ENCODE peak calls at places on chromosome 16, in eight cellular contexts. T, E, Y, A, H, G, K and R are unnamed samples.

GRCh38 chr16:58339452-58339938 is 44.7 kb upstream of the PRSS54 start:
- DNase-seq in H (no peak), E (no peak), A (no peak), K (no peak), T (peak; percentile 83), G (no peak), Y (peak; percentile 43), R (no peak)

GRCh38 chr16:57676624-57677085 is 8.5 kb downstream of the ADGRG3 start:
- DNase-seq in E (no peak), G (no peak), T (no peak), Y (no peak), K (no peak), H (no peak), A (no peak), R (no peak)

GRCh38 chr16:66115373-66115772 is 251.1 kb upstream of the CDH5 start:
- DNase-seq in K (no peak), T (no peak), A (no peak), E (no peak), H (no peak), G (no peak), Y (no peak), R (no peak)

GRCh38 chr16:53358884-53359283 is 75.4 kb upstream of the RBL2 start:
- DNase-seq in K (no peak), T (no peak), Y (no peak), E (no peak), A (no peak), H (no peak), G (no peak), R (no peak)

GRCh38 chr16:370980-371728 is 816 bp upstream of the MRPL28 start:
- DNase-seq in H (no peak), K (no peak), A (no peak), Y (no peak), T (peak; percentile 62), G (no peak), E (no peak), R (peak; percentile 50)

GRCh38 chr16:63461248-63461841 is 1425.1 kb upstream of the CDH8 start:
- DNase-seq in K (no peak), E (peak; percentile 18), G (no peak), A (no peak), T (peak; percentile 70), Y (no peak), H (no peak), R (no peak)

GRCh38 chr16:50301626-50302471 is 35.5 kb downstream of the ADCY7 start:
- DNase-seq in T (peak; percentile 38), E (peak; percentile 51), G (no peak), H (peak; percentile 27), A (no peak), Y (no peak), K (no peak), R (peak; percentile 47)

GRCh38 chr16:23694707-23695373 is 16.2 kb downstream of the PLK1 start:
- DNase-seq in Y (no peak), G (no peak), T (peak; percentile 95), E (no peak), A (no peak), H (no peak), K (no peak), R (no peak)

GRCh38 chr16:11543676-11544393 is 42.9 kb downstream of the LITAF start:
- DNase-seq in Y (no peak), A (no peak), H (no peak), T (no peak), K (no peak), E (no peak), G (no peak), R (no peak)

GRCh38 chr16:11198817-11199216 is 57.2 kb downstream of the SOCS1 start:
- DNase-seq in H (no peak), G (no peak), E (peak; percentile 89), K (no peak), Y (no peak), T (no peak), A (no peak), R (peak; percentile 69)

GRCh38 chr16:12531937-12532336 is 271.8 kb downstream of the CPPED1 start:
- DNase-seq in K (no peak), G (no peak), T (no peak), E (no peak), H (no peak), Y (no peak), A (no peak), R (no peak)

GRCh38 chr16:72884037-72884436 is 163.9 kb downstream of the ZFHX3 start:
- DNase-seq in G (no peak), Y (no peak), T (no peak), H (no peak), K (no peak), A (no peak), E (no peak), R (no peak)

GRCh38 chr16:69513180-69513966 is 52.4 kb upstream of the NFAT5 start:
- DNase-seq in K (no peak), H (no peak), T (peak; percentile 58), Y (no peak), A (peak; percentile 10), E (no peak), G (no peak), R (no peak)

GRCh38 chr16:21161211-21161610 is 2.7 kb downstream of the LDAF1 start:
- DNase-seq in K (no peak), A (no peak), T (no peak), G (no peak), H (no peak), E (no peak), Y (peak; percentile 55), R (no peak)
- H3K27ac ChIP-seq in K (no peak overlapping the region), A (no peak overlapping the region), T (no peak overlapping the region), G (peak overlapping the region; percentile 62), H (peak overlapping the region; percentile 84), E (no peak overlapping the region), Y (no peak overlapping the region), R (no peak overlapping the region)

GRCh38 chr16:85381738-85382592 is 231.2 kb upstream of the GSE1 start:
- DNase-seq in A (no peak), E (no peak), T (no peak), Y (no peak), H (no peak), K (no peak), G (no peak), R (no peak)

GRCh38 chr16:85384831-85385462 is 228.2 kb upstream of the GSE1 start:
- DNase-seq in H (no peak), K (no peak), Y (no peak), T (no peak), A (no peak), E (peak; percentile 83), G (no peak), R (peak; percentile 68)

GRCh38 chr16:85385463-85386331 is 227.4 kb upstream of the GSE1 start:
- DNase-seq in Y (no peak), A (no peak), E (no peak), K (no peak), T (no peak), H (peak; percentile 54), G (no peak), R (no peak)

GRCh38 chr16:85382717-85383118 is 230.4 kb upstream of the GSE1 start:
- DNase-seq in T (no peak), H (no peak), E (no peak), K (no peak), G (no peak), A (no peak), Y (no peak), R (no peak)

GRCh38 chr16:85383836-85384825 is 229.0 kb upstream of the GSE1 start:
- DNase-seq in H (no peak), G (no peak), E (no peak), A (no peak), K (no peak), Y (no peak), T (no peak), R (no peak)
- H3K27ac ChIP-seq in H (no peak overlapping the region), G (no peak overlapping the region), E (no peak overlapping the region), A (no peak overlapping the region), K (no peak overlapping the region), Y (no peak overlapping the region), T (no peak overlapping the region), R (peak overlapping the region; percentile 17)

DNA sequence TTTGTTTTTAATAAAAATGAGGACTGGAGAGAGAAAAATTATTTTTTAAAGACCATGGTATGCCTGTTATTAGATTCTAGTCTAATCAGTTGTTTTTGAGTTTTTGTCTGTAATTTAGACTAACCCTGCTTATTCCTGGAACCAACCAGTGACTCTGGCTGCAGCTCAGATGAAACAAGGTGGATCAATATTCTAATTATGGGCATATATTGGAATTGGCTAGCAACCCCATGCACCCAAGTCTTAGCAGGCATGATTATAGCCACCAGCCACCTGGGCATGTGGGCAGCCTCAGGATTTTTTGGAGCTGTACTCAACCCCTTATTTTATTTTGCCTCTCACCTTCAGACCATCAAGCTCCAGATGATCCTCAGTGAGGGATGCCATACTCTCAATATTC is 21.6 kb upstream of the SLC6A2 start:
- DNase-seq in Y (no peak), A (no peak), G (no peak), T (no peak), K (no peak), H (no peak), E (no peak), R (no peak)
- H3K27ac ChIP-seq in Y (no peak overlapping the region), A (no peak overlapping the region), G (no peak overlapping the region), T (no peak overlapping the region), K (no peak overlapping the region), H (no peak overlapping the region), E (no peak overlapping the region), R (no peak overlapping the region)

GRCh38 chr16:80226499-80226898 is 314.3 kb upstream of the DYNLRB2 start:
- DNase-seq in E (no peak), K (no peak), T (no peak), H (no peak), G (no peak), A (no peak), Y (no peak), R (no peak)

GRCh38 chr16:80231888-80232287 is 308.9 kb upstream of the DYNLRB2 start:
- DNase-seq in G (no peak), Y (no peak), E (no peak), A (peak; percentile 38), H (no peak), K (no peak), T (no peak), R (no peak)

GRCh38 chr16:80233097-80233835 is 307.5 kb upstream of the DYNLRB2 start:
- DNase-seq in E (no peak), T (no peak), H (no peak), Y (no peak), K (no peak), A (no peak), G (no peak), R (no peak)

GRCh38 chr16:80231118-80231515 is 309.7 kb upstream of the DYNLRB2 start:
- DNase-seq in H (no peak), A (no peak), T (no peak), G (no peak), Y (no peak), K (no peak), E (no peak), R (no peak)

DNA sequence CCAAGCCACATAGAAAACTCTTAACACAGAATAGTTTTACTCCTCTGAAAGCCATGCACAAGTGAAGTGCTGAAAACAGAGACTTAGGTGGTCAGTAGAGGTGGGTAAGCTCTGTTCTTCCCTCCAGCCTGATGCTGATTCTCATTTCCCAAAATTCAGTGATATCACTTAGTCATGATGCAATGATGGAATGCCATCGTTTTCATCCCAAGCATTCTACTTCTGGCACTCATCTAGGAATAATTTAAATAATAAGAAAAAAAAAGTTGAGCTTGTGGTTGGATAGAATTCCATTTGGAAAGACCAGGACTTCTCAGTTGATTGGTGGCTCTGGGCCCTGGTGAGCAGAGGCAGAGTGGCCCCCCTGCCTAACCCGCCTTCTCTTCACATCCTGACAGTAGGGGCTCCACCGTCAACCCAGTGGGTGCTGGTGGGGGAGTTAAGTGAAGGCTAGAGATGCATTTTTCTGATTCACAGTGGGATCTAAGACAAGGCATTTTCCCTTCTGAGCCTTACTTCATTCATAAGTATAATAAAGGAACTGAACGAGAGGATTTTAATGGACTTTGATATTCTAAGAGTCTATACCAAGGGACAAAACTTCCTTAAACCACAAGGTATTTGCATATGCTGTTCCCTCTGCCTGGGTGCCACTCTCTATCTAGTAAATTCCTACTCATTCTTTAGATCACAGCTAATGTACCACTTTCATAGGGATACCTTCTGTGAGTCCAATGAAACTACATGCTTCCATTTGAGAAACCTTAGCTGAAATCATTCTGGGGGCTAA is 310.3 kb upstream of the DYNLRB2 start:
- DNase-seq in Y (no peak), E (no peak), H (no peak), T (no peak), K (no peak), G (no peak), A (no peak), R (no peak)
- H3K27ac ChIP-seq in Y (no peak overlapping the region), E (no peak overlapping the region), H (no peak overlapping the region), T (no peak overlapping the region), K (no peak overlapping the region), G (no peak overlapping the region), A (no peak overlapping the region), R (no peak overlapping the region)